ENCODE peak calls at places on chromosomes 12 and 14, in nine cellular contexts. J is fibroblast of villous mesenchyme, Z is K562, S is GM04504, M is IMR-90, F is left ventricle myocardium superior, D is islet precursor cell, R is amygdala, N is GM03348. V is an unnamed sample.
A peak's percentile ranks its signal among the peaks of the same experiment; 100 is the strongest.

GRCh38 chr14:91636604-91637003 is 95.3 kb downstream of the CATSPERB start:
- DNase-seq in N (peak; percentile 14), J (no peak), R (no peak), Z (no peak), M (no peak), F (no peak), S (no peak), D (no peak), V (no peak)

GRCh38 chr12:75360920-75361319 is 26.4 kb downstream of the GLIPR1L1 start:
- DNase-seq in Z (no peak), R (no peak), S (no peak), J (no peak), F (no peak), M (no peak), D (no peak), N (no peak), V (no peak)

GRCh38 chr12:126811401-126811800 is 1455.6 kb upstream of the TMEM132C start:
- DNase-seq in M (no peak), Z (no peak), R (no peak), N (no peak), S (no peak), D (no peak), F (no peak), J (no peak), V (no peak)

GRCh38 chr12:14171111-14171510 is 189.7 kb upstream of the GRIN2B start:
- DNase-seq in J (no peak), D (no peak), F (no peak), R (no peak), M (no peak), Z (no peak), S (no peak), N (no peak), V (no peak)

GRCh38 chr12:39354955-39355354 is 88.0 kb downstream of the KIF21A start:
- DNase-seq in D (no peak), F (no peak), N (no peak), Z (peak; percentile 14), R (no peak), J (no peak), S (no peak), M (no peak), V (no peak)

GRCh38 chr14:81157431-81157830 is 63.3 kb downstream of the GTF2A1 start:
- DNase-seq in F (no peak), R (no peak), S (no peak), M (no peak), D (no peak), J (no peak), Z (no peak), N (no peak), V (no peak)

GRCh38 chr14:99820702-99821331 is 27.6 kb downstream of the EML1 start:
- DNase-seq in N (no peak), S (no peak), J (no peak), R (no peak), F (no peak), D (peak; percentile 22), M (no peak), Z (no peak), V (no peak)

GRCh38 chr12:88633312-88633711 is 53.0 kb upstream of the KITLG start:
- DNase-seq in F (no peak), R (no peak), J (peak; percentile 7), D (no peak), S (no peak), Z (no peak), M (peak; percentile 18), N (no peak), V (no peak)

GRCh38 chr12:103273645-103274044 is 222.1 kb downstream of the C12orf42 start:
- DNase-seq in J (no peak), R (no peak), S (no peak), D (peak; percentile 67), N (no peak), F (no peak), M (no peak), Z (no peak), V (no peak)

GRCh38 chr14:74898694-74899093 is 17.0 kb downstream of the DLST start:
- DNase-seq in J (no peak), F (no peak), Z (no peak), S (no peak), M (no peak), N (no peak), D (no peak), R (no peak), V (no peak)

GRCh38 chr14:104293851-104294627 is 155.7 kb downstream of the KIF26A start:
- DNase-seq in S (no peak), N (no peak), Z (no peak), F (peak; percentile 21), R (no peak), D (peak; percentile 59), M (no peak), J (no peak), V (peak; percentile 46)

GRCh38 chr14:44961151-44961729 is 507 bp downstream of the KLHL28 start:
- DNase-seq in N (peak; percentile 65), Z (peak; percentile 38), F (peak; percentile 64), D (peak; percentile 78), J (peak; percentile 74), M (peak; percentile 61), S (no peak), R (no peak), V (peak; percentile 71)

GRCh38 chr14:95696741-95697140 is 10.5 kb downstream of the TCL1B start:
- DNase-seq in N (no peak), S (no peak), Z (no peak), R (no peak), D (no peak), J (no peak), F (no peak), M (no peak), V (no peak)

GRCh38 chr12:65675141-65675621 is 149.1 kb upstream of the HMGA2 start:
- DNase-seq in Z (no peak), S (no peak), M (peak; percentile 87), N (no peak), F (no peak), R (no peak), J (peak; percentile 89), D (no peak), V (no peak)

GRCh38 chr12:86727151-86727550 is 471.0 kb upstream of the MGAT4C start:
- DNase-seq in M (peak; percentile 68), N (no peak), S (no peak), D (no peak), Z (no peak), J (peak; percentile 85), R (no peak), F (no peak), V (no peak)

GRCh38 chr12:82144505-82144904 is 213.7 kb downstream of the CCDC59 start:
- DNase-seq in N (no peak), J (no peak), R (no peak), S (no peak), F (no peak), M (no peak), D (no peak), Z (peak; percentile 24), V (no peak)

GRCh38 chr12:119444462-119445044 is 110.0 kb downstream of the CCDC60 start:
- DNase-seq in M (no peak), R (no peak), S (no peak), Z (peak; percentile 82), J (peak; percentile 3), D (peak; percentile 92), F (peak; percentile 37), N (peak; percentile 17), V (no peak)

GRCh38 chr14:93163570-93163969 is 21.1 kb downstream of the MOAP1 start:
- DNase-seq in N (no peak), Z (no peak), D (no peak), R (no peak), S (no peak), F (no peak), J (no peak), M (no peak), V (no peak)

GRCh38 chr14:65414961-65415589 is 2.5 kb downstream of the FUT8 start:
- DNase-seq in M (peak; percentile 50), F (no peak), Z (no peak), S (no peak), D (no peak), N (peak; percentile 45), R (no peak), J (peak; percentile 51), V (no peak)

GRCh38 chr12:131536337-131536736 is 174.6 kb upstream of the SFSWAP start:
- DNase-seq in J (no peak), M (no peak), R (no peak), N (no peak), S (no peak), F (no peak), D (peak; percentile 62), Z (no peak), V (no peak)

GRCh38 chr14:94313991-94314655 is 9.0 kb downstream of the SERPINA6 start:
- DNase-seq in M (peak; percentile 27), J (no peak), S (no peak), D (peak; percentile 43), R (no peak), Z (no peak), N (peak; percentile 49), F (no peak), V (peak; percentile 82)

GRCh38 chr14:92280554-92281262 is 42.3 kb upstream of the SLC24A4 start:
- DNase-seq in N (no peak), R (no peak), J (no peak), S (no peak), F (no peak), D (no peak), Z (no peak), M (no peak), V (no peak)

GRCh38 chr12:78674311-78675085 is 190.1 kb upstream of the SYT1 start:
- DNase-seq in J (peak; percentile 3), F (no peak), Z (no peak), S (no peak), M (peak; percentile 56), R (no peak), D (no peak), N (peak; percentile 6), V (no peak)

GRCh38 chr12:49021292-49021915 is 2.8 kb upstream of the PRKAG1 start:
- DNase-seq in M (no peak), R (no peak), N (no peak), D (peak; percentile 62), Z (no peak), J (no peak), S (no peak), F (no peak), V (no peak)

GRCh38 chr14:94690486-94690885 is 78.3 kb downstream of the SERPINA3 start:
- DNase-seq in J (no peak), R (no peak), S (no peak), D (no peak), Z (no peak), N (no peak), M (no peak), F (no peak), V (no peak)

GRCh38 chr12:105229446-105229845 is 6.5 kb downstream of the APPL2 start:
- DNase-seq in R (no peak), S (no peak), D (no peak), Z (no peak), J (peak; percentile 66), N (no peak), F (no peak), M (peak; percentile 24), V (no peak)

GRCh38 chr14:59507752-59508103 is 23.4 kb downstream of the JKAMP start:
- DNase-seq in F (no peak), J (no peak), R (no peak), D (no peak), Z (no peak), N (no peak), S (no peak), M (no peak), V (no peak)

GRCh38 chr12:77847665-77848431 is 17.2 kb downstream of the NAV3 start:
- DNase-seq in N (peak; percentile 71), J (peak; percentile 94), M (peak; percentile 82), S (peak; percentile 66), F (no peak), Z (no peak), R (no peak), D (no peak), V (no peak)

GRCh38 chr12:52689936-52690335 is 9.7 kb upstream of the KRT1 start:
- DNase-seq in M (no peak), J (no peak), D (peak; percentile 45), S (no peak), F (no peak), Z (no peak), R (no peak), N (no peak), V (no peak)

GRCh38 chr12:90909069-90909676 is 45.8 kb downstream of the CCER1 start:
- DNase-seq in Z (no peak), R (no peak), S (no peak), D (peak; percentile 73), N (peak; percentile 50), F (no peak), M (peak; percentile 67), J (peak; percentile 53), V (no peak)

GRCh38 chr12:123449103-123449736 is 8.7 kb upstream of the SNRNP35 start:
- DNase-seq in M (no peak), F (no peak), R (no peak), N (no peak), S (no peak), Z (no peak), J (no peak), D (peak; percentile 64), V (no peak)

V was measured in tibial artery.